ENCODE peak calls at places on chromosomes 16 and 17, in four cellular contexts. W is H1, R is H9, V is IMR-90. F is an unnamed sample.
A peak's percentile ranks its signal among the peaks of the same experiment; 100 is the strongest.

GRCh38 chr16:64409762-64410161 is 712.1 kb downstream of the CDH11 start:
- DNase-seq in R (no peak), W (no peak), V (no peak), F (no peak)

GRCh38 chr16:8430401-8430800 is 159.9 kb downstream of the TMEM114 start:
- DNase-seq in W (no peak), R (no peak), V (no peak), F (no peak)

GRCh38 chr16:82059983-82060421 is 24.9 kb downstream of the HSD17B2 start:
- DNase-seq in V (no peak), W (no peak), R (no peak), F (no peak)

GRCh38 chr17:77884019-77884418 is 74.5 kb upstream of the TNRC6C start:
- DNase-seq in W (no peak), R (peak; percentile 75), V (peak; percentile 5), F (peak; percentile 61)

GRCh38 chr17:66525338-66525737 is 222.9 kb downstream of the PRKCA start:
- DNase-seq in V (no peak), W (no peak), R (no peak), F (no peak)

GRCh38 chr16:50263060-50263909 is 3.1 kb upstream of the ADCY7 start:
- DNase-seq in R (no peak), W (peak; percentile 41), V (no peak), F (no peak)

GRCh38 chr17:66301864-66302741 is at the start of gene PRKCA:
- DNase-seq in W (peak; percentile 75), R (peak; percentile 79), V (peak; percentile 69), F (peak; percentile 65)

GRCh38 chr16:19062706-19063105 is 4.7 kb upstream of the COQ7 start:
- DNase-seq in V (no peak), W (no peak), R (no peak), F (no peak)

GRCh38 chr16:11386791-11387546 is 41.7 kb downstream of the RMI2 start:
- DNase-seq in V (no peak), W (peak; percentile 92), R (peak; percentile 90), F (peak; percentile 82)

GRCh38 chr16:25501530-25502255 is 190.1 kb upstream of the HS3ST4 start:
- DNase-seq in V (no peak), W (no peak), R (no peak), F (peak; percentile 19)

GRCh38 chr17:31488264-31488981 is 96.9 kb downstream of the RAB11FIP4 start:
- DNase-seq in W (no peak), R (peak; percentile 61), V (no peak), F (peak; percentile 51)

GRCh38 chr17:7019839-7020519 is 2.9 kb upstream of the BCL6B start:
- DNase-seq in W (peak; percentile 69), V (peak; percentile 23), R (peak; percentile 76), F (peak; percentile 87)
- H4K5ac ChIP-seq in W (peak overlapping the region; percentile 45), V (peak overlapping the region; percentile 94), R (no peak overlapping the region), F (peak overlapping the region; percentile 93)

GRCh38 chr17:44604149-44605115 is 47.1 kb downstream of the FZD2 start:
- DNase-seq in W (no peak), V (no peak), R (no peak), F (no peak)
- H2BK120ac ChIP-seq in W (no peak overlapping the region), V (no peak overlapping the region), R (no peak overlapping the region), F (no peak overlapping the region)

GRCh38 chr17:9138161-9138717 is 116.9 kb downstream of the NTN1 start:
- DNase-seq in R (no peak), V (no peak), W (no peak), F (no peak)
- H2BK15ac ChIP-seq in R (no peak overlapping the region), V (no peak overlapping the region), W (peak overlapping the region; percentile 6), F (no peak overlapping the region)

GRCh38 chr17:36001109-36001735 is at the start of gene CCL15:
- DNase-seq in R (peak; percentile 25), V (no peak), W (no peak), F (no peak)
- H4K5ac ChIP-seq in R (no peak within 1 kb of the TSS), V (no peak within 1 kb of the TSS), W (no peak within 1 kb of the TSS), F (no peak within 1 kb of the TSS)

GRCh38 chr16:85370543-85370880 is 242.6 kb upstream of the GSE1 start:
- DNase-seq in V (no peak), R (no peak), W (no peak), F (no peak)
- H2BK120ac ChIP-seq in V (no peak overlapping the region), R (no peak overlapping the region), W (no peak overlapping the region), F (no peak overlapping the region)